ENCODE peak calls at places on chromosomes 7 and 10, in four cellular contexts. H is lower leg skin; M is MM.1S; Q is activated CD8-positive, alpha-beta memory T cell treated with anti-CD3 and anti-CD28 coated beads for 24 hours. K is an unnamed sample.

GRCh38 chr7:72176875-72177274 is 235.3 kb downstream of the CALN1 start:
- DNase-seq in H (no peak), M (no peak), Q (no peak), K (no peak)

GRCh38 chr7:128939075-128939860 is 1.5 kb downstream of the IRF5 start:
- DNase-seq in M (peak; percentile 54), Q (no peak), H (no peak), K (no peak)

GRCh38 chr10:97718178-97718577 is 4.6 kb downstream of the MARVELD1 start:
- DNase-seq in H (no peak), Q (no peak), M (no peak), K (no peak)

GRCh38 chr7:140726304-140726703 is 29.8 kb downstream of the NDUFB2 start:
- DNase-seq in H (no peak), M (peak; percentile 19), Q (no peak), K (no peak)

GRCh38 chr10:60423920-60424319 is 34.2 kb upstream of the ANK3 start:
- DNase-seq in Q (no peak), H (no peak), M (no peak), K (no peak)

GRCh38 chr10:77214799-77215198 is 422.8 kb downstream of the KCNMA1 start:
- DNase-seq in Q (no peak), M (no peak), H (no peak), K (no peak)

GRCh38 chr10:118835682-118836326 is 81.0 kb upstream of the CACUL1 start:
- DNase-seq in H (peak; percentile 33), Q (no peak), M (no peak), K (no peak)

GRCh38 chr7:1621718-1622117 is 48.4 kb upstream of the ELFN1 start:
- DNase-seq in H (no peak), Q (no peak), M (no peak), K (no peak)

GRCh38 chr7:72444023-72444776 is 32.1 kb upstream of the CALN1 start:
- DNase-seq in M (no peak), Q (no peak), H (no peak), K (no peak)

GRCh38 chr7:27697861-27698430 is 35.3 kb upstream of the HIBADH start:
- DNase-seq in M (no peak), H (peak; percentile 34), Q (no peak), K (no peak)

K was measured in stimulated activated CD4-positive, alpha-beta T cell treated with anti-CD3 and anti-CD28 coated beads, Interleukin-4, amount 100 ng/mL, for 1 hour.